ENCODE peak calls at places on chromosomes 12 and 14, in five cellular contexts. One of them, this sample, is unnamed.

GRCh38 chr14:34356267-34356660 is 105.8 kb downstream of the SPTSSA start:
- DNase-seq in PC-3: no peak
- DNase-seq in lower lobe of right lung: no peak
- DNase-seq in upper lobe of right lung: no peak
- DNase-seq in A549: no peak
- DNase-seq in this sample: peak

GRCh38 chr12:114141916-114142564 is 175.9 kb upstream of the RBM19 start:
- DNase-seq in PC-3: no peak
- DNase-seq in upper lobe of right lung: no peak
- DNase-seq in lower lobe of right lung: no peak
- DNase-seq in A549: no peak
- DNase-seq in this sample: no peak

GRCh38 chr12:50055831-50056628 is 1.4 kb upstream of the ASIC1 start:
- DNase-seq in A549: peak
- DNase-seq in PC-3: peak
- DNase-seq in upper lobe of right lung: no peak
- DNase-seq in lower lobe of right lung: peak
- DNase-seq in this sample: peak

GRCh38 chr14:61515436-61516124 is 179.7 kb upstream of the HIF1A start:
- DNase-seq in A549: no peak
- DNase-seq in lower lobe of right lung: no peak
- DNase-seq in upper lobe of right lung: no peak
- DNase-seq in PC-3: peak
- DNase-seq in this sample: no peak

GRCh38 chr12:92561543-92561899 is 141.3 kb upstream of the PLEKHG7 start:
- DNase-seq in PC-3: no peak
- DNase-seq in lower lobe of right lung: no peak
- DNase-seq in upper lobe of right lung: no peak
- DNase-seq in A549: no peak
- DNase-seq in this sample: peak

GRCh38 chr12:6996040-6996441 is 22.2 kb downstream of the LPCAT3 start:
- DNase-seq in lower lobe of right lung: no peak
- DNase-seq in upper lobe of right lung: no peak
- DNase-seq in PC-3: peak
- DNase-seq in A549: no peak
- DNase-seq in this sample: peak

GRCh38 chr12:20486233-20486632 is 117.9 kb downstream of the PDE3A start:
- DNase-seq in upper lobe of right lung: no peak
- DNase-seq in A549: peak
- DNase-seq in lower lobe of right lung: no peak
- DNase-seq in PC-3: peak
- DNase-seq in this sample: no peak

GRCh38 chr12:57160741-57161140 is 13.3 kb upstream of the LRP1-AS start:
- DNase-seq in PC-3: no peak
- DNase-seq in upper lobe of right lung: no peak
- DNase-seq in lower lobe of right lung: no peak
- DNase-seq in A549: no peak
- DNase-seq in this sample: no peak

GRCh38 chr14:71645656-71646055 is 286.6 kb upstream of the RGS6 start:
- DNase-seq in PC-3: no peak
- DNase-seq in upper lobe of right lung: no peak
- DNase-seq in A549: peak
- DNase-seq in lower lobe of right lung: no peak
- DNase-seq in this sample: peak

GRCh38 chr12:120497524-120498150 is 1.7 kb downstream of the DYNLL1 start:
- DNase-seq in PC-3: no peak
- DNase-seq in A549: no peak
- DNase-seq in upper lobe of right lung: no peak
- DNase-seq in lower lobe of right lung: no peak
- DNase-seq in this sample: peak

GRCh38 chr12:63098851-63099250 is 52.1 kb downstream of the AVPR1A start:
- DNase-seq in PC-3: peak
- DNase-seq in upper lobe of right lung: no peak
- DNase-seq in A549: peak
- DNase-seq in lower lobe of right lung: no peak
- DNase-seq in this sample: no peak
- TF ChIP-seq CTCF in PC-3: peak
- TF ChIP-seq CTCF in upper lobe of right lung: no peak
- TF ChIP-seq CTCF in A549: peak
- TF ChIP-seq CTCF in lower lobe of right lung: no peak
- TF ChIP-seq CTCF in this sample: no peak

GRCh38 chr12:110613771-110614684 is at the start of gene TCTN1:
- DNase-seq in upper lobe of right lung: peak
- DNase-seq in PC-3: peak
- DNase-seq in A549: peak
- DNase-seq in lower lobe of right lung: peak
- DNase-seq in this sample: peak
- H3K4me3 ChIP-seq in upper lobe of right lung: peak
- H3K4me3 ChIP-seq in PC-3: peak
- H3K4me3 ChIP-seq in A549: peak
- H3K4me3 ChIP-seq in lower lobe of right lung: peak
- H3K4me3 ChIP-seq in this sample: peak

DNA sequence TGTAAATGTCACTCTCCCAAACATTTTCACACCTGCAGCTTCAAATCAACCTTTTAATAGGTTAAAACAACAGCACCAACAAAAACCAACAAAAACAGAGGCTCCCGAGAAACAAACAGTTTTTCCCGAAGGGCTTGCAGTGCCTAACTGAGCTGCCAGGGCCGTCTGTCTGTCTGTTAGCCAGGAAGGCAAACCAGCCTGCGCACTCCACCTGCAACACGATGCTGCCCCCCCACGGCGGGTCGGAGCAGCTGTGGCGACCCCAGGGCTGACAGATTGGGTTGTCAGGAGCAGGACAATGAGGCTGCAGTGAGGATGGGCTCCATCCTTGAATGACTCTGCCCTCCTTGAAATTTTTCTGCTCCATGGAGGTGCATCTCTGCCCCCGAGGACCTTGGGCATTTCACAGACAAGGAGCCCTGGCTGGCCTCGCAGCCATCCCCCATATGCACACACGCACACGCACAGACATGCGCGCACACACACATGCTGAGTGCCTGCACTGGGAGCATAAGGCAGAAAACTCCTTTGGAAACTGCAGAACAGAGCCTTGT is 2.6 kb downstream of the RTL1 start:
- DNase-seq in lower lobe of right lung: peak
- DNase-seq in A549: peak
- DNase-seq in PC-3: peak
- DNase-seq in upper lobe of right lung: no peak
- DNase-seq in this sample: no peak
- TF ChIP-seq CTCF in lower lobe of right lung: peak
- TF ChIP-seq CTCF in A549: peak
- TF ChIP-seq CTCF in PC-3: peak
- TF ChIP-seq CTCF in upper lobe of right lung: no peak
- TF ChIP-seq CTCF in this sample: no peak

DNA sequence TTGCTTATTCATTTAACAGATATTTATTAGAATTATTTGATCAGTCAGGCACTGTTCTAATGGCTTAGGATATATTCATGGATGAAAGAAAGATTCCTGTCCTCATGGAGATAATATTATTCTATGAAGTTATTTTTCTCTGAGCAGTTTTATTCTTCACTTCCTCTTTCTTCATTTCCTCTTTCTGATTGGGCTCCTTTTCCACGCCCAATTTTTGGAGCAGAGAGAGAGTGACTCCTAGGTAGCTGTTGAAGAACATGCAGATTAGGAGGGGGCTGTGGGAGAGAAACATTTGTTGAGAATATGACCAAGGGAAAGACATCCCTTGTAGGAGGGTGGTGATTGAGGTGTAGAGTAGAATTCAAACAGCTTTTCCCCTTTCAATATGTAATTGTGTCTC is 6.0 kb upstream of the YARS2 start:
- DNase-seq in lower lobe of right lung: no peak
- DNase-seq in PC-3: no peak
- DNase-seq in upper lobe of right lung: no peak
- DNase-seq in A549: no peak
- DNase-seq in this sample: no peak
- H3K4me3 ChIP-seq in lower lobe of right lung: peak
- H3K4me3 ChIP-seq in PC-3: no peak
- H3K4me3 ChIP-seq in upper lobe of right lung: no peak
- H3K4me3 ChIP-seq in A549: no peak
- H3K4me3 ChIP-seq in this sample: no peak

DNA sequence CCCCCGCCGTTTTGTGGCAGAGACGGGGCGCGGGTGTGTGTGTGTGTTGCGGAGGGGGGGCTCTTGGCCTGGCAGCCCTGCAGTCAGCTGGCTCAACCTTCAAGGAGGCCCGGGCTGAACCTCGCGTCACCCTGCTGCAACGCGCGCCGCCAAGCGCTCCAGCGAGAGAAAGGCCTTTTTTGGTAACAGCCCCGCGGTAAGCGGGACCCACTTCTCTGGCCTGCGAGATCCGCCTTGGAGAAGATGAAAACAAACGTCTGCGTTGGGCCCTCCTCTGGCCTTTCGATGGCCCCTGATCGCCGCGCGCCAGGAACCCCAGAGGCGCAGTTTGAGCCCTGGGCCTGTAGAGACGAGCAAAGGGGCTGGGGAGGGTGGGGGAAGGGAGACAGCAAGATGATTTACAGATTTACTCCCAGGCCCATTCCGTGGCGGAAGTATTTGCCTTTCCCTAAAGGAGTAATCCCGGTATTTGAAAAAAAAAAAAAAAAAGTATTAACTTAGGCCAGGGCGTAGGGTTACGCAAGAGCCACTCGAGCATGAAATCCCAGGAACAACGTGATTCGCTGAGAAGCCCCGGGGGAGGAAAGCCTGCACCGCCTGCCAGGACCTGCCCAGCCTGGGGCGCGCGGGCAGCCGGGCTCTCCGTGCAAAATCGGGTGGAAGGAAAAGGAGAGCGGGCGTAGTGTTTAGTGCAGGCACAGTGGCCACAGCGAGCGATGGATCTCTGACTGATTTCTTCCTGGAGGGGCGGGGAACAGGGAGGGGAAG is 4.5 kb upstream of the IRF2BPL start:
- DNase-seq in A549: peak
- DNase-seq in PC-3: peak
- DNase-seq in upper lobe of right lung: peak
- DNase-seq in lower lobe of right lung: peak
- DNase-seq in this sample: peak
- TF ChIP-seq CTCF in A549: peak
- TF ChIP-seq CTCF in PC-3: peak
- TF ChIP-seq CTCF in upper lobe of right lung: no peak
- TF ChIP-seq CTCF in lower lobe of right lung: peak
- TF ChIP-seq CTCF in this sample: no peak

GRCh38 chr14:101074124-101075024 is 170.9 kb upstream of the RTL1 start:
- DNase-seq in upper lobe of right lung: peak
- DNase-seq in PC-3: no peak
- DNase-seq in lower lobe of right lung: no peak
- DNase-seq in A549: no peak
- DNase-seq in this sample: no peak

GRCh38 chr14:101072531-101072930 is 169.0 kb upstream of the RTL1 start:
- DNase-seq in A549: no peak
- DNase-seq in PC-3: peak
- DNase-seq in upper lobe of right lung: peak
- DNase-seq in lower lobe of right lung: no peak
- DNase-seq in this sample: no peak

GRCh38 chr14:101072070-101072469 is 168.5 kb upstream of the RTL1 start:
- DNase-seq in PC-3: no peak
- DNase-seq in A549: no peak
- DNase-seq in upper lobe of right lung: peak
- DNase-seq in lower lobe of right lung: no peak
- DNase-seq in this sample: no peak

GRCh38 chr14:101073598-101073965 is 170.1 kb upstream of the RTL1 start:
- DNase-seq in PC-3: no peak
- DNase-seq in A549: no peak
- DNase-seq in upper lobe of right lung: no peak
- DNase-seq in lower lobe of right lung: no peak
- DNase-seq in this sample: no peak

DNA sequence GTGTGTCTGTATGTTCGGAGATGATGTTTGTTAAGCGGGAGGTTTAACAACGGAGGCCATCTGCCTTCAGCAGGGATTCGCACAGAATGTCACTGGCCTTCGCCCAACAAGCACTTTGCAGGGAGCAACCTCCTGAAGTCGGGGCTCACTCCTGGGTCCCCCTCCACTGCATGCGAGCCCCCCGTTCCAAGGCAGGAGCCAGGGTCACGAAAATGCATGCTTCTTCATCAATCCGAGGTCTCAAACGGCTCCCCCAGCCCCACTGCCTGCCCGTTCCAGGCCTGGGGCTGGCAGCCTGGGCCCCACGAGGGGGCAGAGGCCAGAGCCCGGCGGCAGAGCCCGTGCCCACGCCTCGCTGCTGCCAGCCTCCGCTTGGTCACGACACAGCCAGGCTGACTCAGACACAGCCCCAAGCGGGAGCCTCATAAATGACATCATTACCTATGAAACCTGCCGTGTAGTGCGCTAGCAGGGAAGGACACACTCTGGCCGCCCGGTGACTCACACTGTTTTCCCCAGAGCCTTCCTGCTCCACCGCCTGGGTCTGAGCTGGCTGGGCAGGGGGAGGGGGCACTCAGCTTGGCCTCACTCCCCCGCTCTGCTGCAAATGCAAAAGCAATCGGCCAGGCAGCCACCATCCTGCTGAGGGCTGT is 169.5 kb upstream of the RTL1 start:
- DNase-seq in upper lobe of right lung: peak
- DNase-seq in A549: peak
- DNase-seq in PC-3: peak
- DNase-seq in lower lobe of right lung: no peak
- DNase-seq in this sample: peak
- H3K4me3 ChIP-seq in upper lobe of right lung: no peak
- H3K4me3 ChIP-seq in A549: no peak
- H3K4me3 ChIP-seq in PC-3: no peak
- H3K4me3 ChIP-seq in lower lobe of right lung: no peak
- H3K4me3 ChIP-seq in this sample: no peak

DNA sequence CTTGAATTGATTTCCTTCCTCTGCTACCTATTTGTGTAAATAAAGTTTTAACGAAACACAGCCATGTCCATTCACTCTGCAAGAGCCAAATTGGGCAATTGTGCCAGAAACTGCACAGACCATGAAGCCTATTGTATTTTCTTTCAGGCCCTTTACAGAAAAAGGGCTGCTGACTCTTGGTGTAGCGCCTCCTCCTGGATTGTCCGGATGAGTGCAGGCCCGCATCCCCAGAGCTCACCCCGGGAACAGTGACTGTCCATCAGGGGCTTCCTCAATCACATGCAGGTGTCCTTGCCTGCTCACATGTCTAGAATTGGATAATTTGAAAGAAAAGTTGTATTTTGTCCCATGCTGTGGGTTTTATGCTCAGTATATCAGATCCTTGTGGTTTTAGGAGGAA is 1282.2 kb downstream of the AACS start:
- DNase-seq in A549: no peak
- DNase-seq in upper lobe of right lung: no peak
- DNase-seq in PC-3: no peak
- DNase-seq in lower lobe of right lung: no peak
- DNase-seq in this sample: no peak
- TF ChIP-seq CTCF in A549: no peak
- TF ChIP-seq CTCF in upper lobe of right lung: no peak
- TF ChIP-seq CTCF in PC-3: peak
- TF ChIP-seq CTCF in lower lobe of right lung: no peak
- TF ChIP-seq CTCF in this sample: peak

GRCh38 chr12:85424581-85425348 is 144.7 kb downstream of the ALX1 start:
- DNase-seq in upper lobe of right lung: no peak
- DNase-seq in A549: peak
- DNase-seq in lower lobe of right lung: no peak
- DNase-seq in PC-3: peak
- DNase-seq in this sample: peak
- H3K4me3 ChIP-seq in upper lobe of right lung: no peak
- H3K4me3 ChIP-seq in A549: no peak
- H3K4me3 ChIP-seq in lower lobe of right lung: no peak
- H3K4me3 ChIP-seq in PC-3: no peak
- H3K4me3 ChIP-seq in this sample: no peak